ENCODE peak calls at places on chromosomes 1 and 21, in five cellular contexts. One of them, this sample, is unnamed.

GRCh38 chr1:71285529-71285928 is 204.7 kb upstream of the ZRANB2 start:
- DNase-seq in GM23248: no peak
- DNase-seq in Peyer's patch: no peak
- DNase-seq in neural progenitor cell: no peak
- DNase-seq in iPS DF 6.9: no peak
- DNase-seq in this sample: no peak

GRCh38 chr1:14759843-14760242 is 161.4 kb downstream of the KAZN start:
- DNase-seq in iPS DF 6.9: no peak
- DNase-seq in Peyer's patch: no peak
- DNase-seq in GM23248: no peak
- DNase-seq in neural progenitor cell: no peak
- DNase-seq in this sample: no peak

GRCh38 chr1:213985181-213986019 is 2.4 kb upstream of the PROX1 start:
- DNase-seq in GM23248: no peak
- DNase-seq in iPS DF 6.9: no peak
- DNase-seq in Peyer's patch: no peak
- DNase-seq in neural progenitor cell: peak
- DNase-seq in this sample: no peak

GRCh38 chr21:9837946-9838801 is 683.2 kb upstream of the TPTE start:
- DNase-seq in iPS DF 6.9: no peak
- DNase-seq in Peyer's patch: no peak
- DNase-seq in GM23248: no peak
- DNase-seq in neural progenitor cell: no peak
- DNase-seq in this sample: no peak

GRCh38 chr1:109050228-109050995 is 8.5 kb upstream of the WDR47 start:
- DNase-seq in neural progenitor cell: no peak
- DNase-seq in Peyer's patch: no peak
- DNase-seq in iPS DF 6.9: no peak
- DNase-seq in GM23248: no peak
- DNase-seq in this sample: no peak

GRCh38 chr1:159247266-159247665 is 42.6 kb downstream of the ACKR1 start:
- DNase-seq in neural progenitor cell: no peak
- DNase-seq in GM23248: no peak
- DNase-seq in iPS DF 6.9: no peak
- DNase-seq in Peyer's patch: no peak
- DNase-seq in this sample: no peak

GRCh38 chr1:96473791-96474452 is 247.7 kb upstream of the PTBP2 start:
- DNase-seq in iPS DF 6.9: no peak
- DNase-seq in Peyer's patch: no peak
- DNase-seq in neural progenitor cell: peak
- DNase-seq in GM23248: peak
- DNase-seq in this sample: no peak

GRCh38 chr21:38319781-38320180 is 63.0 kb downstream of the KCNJ15 start:
- DNase-seq in iPS DF 6.9: no peak
- DNase-seq in GM23248: peak
- DNase-seq in Peyer's patch: no peak
- DNase-seq in neural progenitor cell: no peak
- DNase-seq in this sample: no peak

GRCh38 chr1:226590626-226591025 is 42.1 kb downstream of the STUM start:
- DNase-seq in GM23248: no peak
- DNase-seq in iPS DF 6.9: no peak
- DNase-seq in neural progenitor cell: no peak
- DNase-seq in Peyer's patch: peak
- DNase-seq in this sample: no peak

GRCh38 chr1:48873944-48874343 is 97.3 kb upstream of the BEND5 start:
- DNase-seq in Peyer's patch: no peak
- DNase-seq in neural progenitor cell: peak
- DNase-seq in GM23248: no peak
- DNase-seq in iPS DF 6.9: no peak
- DNase-seq in this sample: no peak

GRCh38 chr1:48870596-48870995 is 93.9 kb upstream of the BEND5 start:
- DNase-seq in GM23248: peak
- DNase-seq in neural progenitor cell: peak
- DNase-seq in Peyer's patch: no peak
- DNase-seq in iPS DF 6.9: no peak
- DNase-seq in this sample: no peak

GRCh38 chr1:48878191-48878940 is 101.7 kb upstream of the BEND5 start:
- DNase-seq in Peyer's patch: no peak
- DNase-seq in iPS DF 6.9: no peak
- DNase-seq in neural progenitor cell: no peak
- DNase-seq in GM23248: peak
- DNase-seq in this sample: no peak

GRCh38 chr1:48876221-48876785 is 99.6 kb upstream of the BEND5 start:
- DNase-seq in iPS DF 6.9: no peak
- DNase-seq in GM23248: peak
- DNase-seq in Peyer's patch: no peak
- DNase-seq in neural progenitor cell: no peak
- DNase-seq in this sample: no peak

GRCh38 chr1:48875736-48876135 is 99.0 kb upstream of the BEND5 start:
- DNase-seq in iPS DF 6.9: no peak
- DNase-seq in Peyer's patch: no peak
- DNase-seq in neural progenitor cell: no peak
- DNase-seq in GM23248: no peak
- DNase-seq in this sample: no peak
- H3K27ac ChIP-seq in iPS DF 6.9: no peak
- H3K27ac ChIP-seq in Peyer's patch: no peak
- H3K27ac ChIP-seq in neural progenitor cell: no peak
- H3K27ac ChIP-seq in GM23248: no peak
- H3K27ac ChIP-seq in this sample: no peak

GRCh38 chr1:54274881-54275280 is 74.9 kb downstream of the MRPL37 start:
- DNase-seq in GM23248: no peak
- DNase-seq in iPS DF 6.9: no peak
- DNase-seq in Peyer's patch: no peak
- DNase-seq in neural progenitor cell: no peak
- DNase-seq in this sample: no peak
- H3K27ac ChIP-seq in GM23248: peak
- H3K27ac ChIP-seq in iPS DF 6.9: no peak
- H3K27ac ChIP-seq in Peyer's patch: peak
- H3K27ac ChIP-seq in neural progenitor cell: no peak
- H3K27ac ChIP-seq in this sample: peak

GRCh38 chr21:35274090-35274489 is 225.0 kb upstream of the RUNX1 start:
- DNase-seq in neural progenitor cell: no peak
- DNase-seq in Peyer's patch: no peak
- DNase-seq in GM23248: no peak
- DNase-seq in iPS DF 6.9: no peak
- DNase-seq in this sample: no peak
- H3K27ac ChIP-seq in neural progenitor cell: no peak
- H3K27ac ChIP-seq in Peyer's patch: no peak
- H3K27ac ChIP-seq in GM23248: no peak
- H3K27ac ChIP-seq in iPS DF 6.9: no peak
- H3K27ac ChIP-seq in this sample: no peak

GRCh38 chr1:155188268-155188667 is 14.6 kb downstream of the TRIM46 start:
- DNase-seq in neural progenitor cell: no peak
- DNase-seq in GM23248: no peak
- DNase-seq in Peyer's patch: peak
- DNase-seq in iPS DF 6.9: no peak
- DNase-seq in this sample: no peak

GRCh38 chr1:155192346-155193274 is 15.1 kb downstream of the THBS3 start:
- DNase-seq in neural progenitor cell: peak
- DNase-seq in iPS DF 6.9: no peak
- DNase-seq in Peyer's patch: peak
- DNase-seq in GM23248: no peak
- DNase-seq in this sample: peak

GRCh38 chr1:155193275-155193990 is 14.3 kb downstream of the THBS3 start:
- DNase-seq in GM23248: peak
- DNase-seq in neural progenitor cell: peak
- DNase-seq in iPS DF 6.9: no peak
- DNase-seq in Peyer's patch: peak
- DNase-seq in this sample: peak

GRCh38 chr1:155195201-155196102 is 12.2 kb downstream of the THBS3 start:
- DNase-seq in neural progenitor cell: no peak
- DNase-seq in iPS DF 6.9: no peak
- DNase-seq in GM23248: peak
- DNase-seq in Peyer's patch: no peak
- DNase-seq in this sample: no peak

GRCh38 chr1:155191904-155192303 is 15.8 kb downstream of the THBS3 start:
- DNase-seq in neural progenitor cell: no peak
- DNase-seq in iPS DF 6.9: no peak
- DNase-seq in Peyer's patch: no peak
- DNase-seq in GM23248: no peak
- DNase-seq in this sample: no peak
- H3K27ac ChIP-seq in neural progenitor cell: no peak
- H3K27ac ChIP-seq in iPS DF 6.9: no peak
- H3K27ac ChIP-seq in Peyer's patch: peak
- H3K27ac ChIP-seq in GM23248: no peak
- H3K27ac ChIP-seq in this sample: peak

This sample was measured in lung.